ENCODE peak calls at places on chromosome 12, in six cellular contexts. I is psoas muscle; B is fibroblast of lung; E is stomach; G is CD8-positive, alpha-beta memory T cell; Y is PC-3. M is an unnamed sample.
A peak's percentile ranks its signal among the peaks of the same experiment; 100 is the strongest.

GRCh38 chr12:52151859-52152783 is 39.7 kb downstream of the KRT80 start:
- DNase-seq in I (peak; percentile 86), B (peak; percentile 64), E (peak; percentile 79), G (peak; percentile 71), Y (peak; percentile 82), M (peak; percentile 92)

GRCh38 chr12:53974084-53975018 is at the start of gene HOTAIR:
- DNase-seq in I (peak; percentile 83), B (no peak), E (no peak), G (peak; percentile 25), Y (peak; percentile 53), M (no peak)

GRCh38 chr12:121712462-121713256 is at the start of gene TMEM120B:
- DNase-seq in I (peak; percentile 94), B (peak; percentile 71), E (peak; percentile 90), G (peak; percentile 82), Y (peak; percentile 87), M (peak; percentile 96)

GRCh38 chr12:124451016-124451415 is 116.4 kb downstream of the NCOR2 start:
- DNase-seq in I (peak; percentile 40), B (no peak), E (no peak), G (no peak), Y (no peak), M (peak; percentile 71)

GRCh38 chr12:29148065-29148957 is 767 bp upstream of the FAR2 start:
- DNase-seq in I (peak; percentile 55), B (peak; percentile 53), E (no peak), G (no peak), Y (peak; percentile 55), M (no peak)

GRCh38 chr12:58804749-58805148 is 115.6 kb downstream of the LRIG3 start:
- DNase-seq in I (no peak), B (no peak), E (no peak), G (no peak), Y (peak; percentile 40), M (no peak)

GRCh38 chr12:42756841-42757661 is 167.5 kb upstream of the PRICKLE1 start:
- DNase-seq in I (no peak), B (peak; percentile 57), E (no peak), G (no peak), Y (peak; percentile 96), M (no peak)

GRCh38 chr12:94290353-94290752 is 142.0 kb downstream of the PLXNC1 start:
- DNase-seq in I (no peak), B (peak; percentile 19), E (no peak), G (no peak), Y (no peak), M (no peak)

GRCh38 chr12:92302041-92302829 is 156.6 kb upstream of the BTG1 start:
- DNase-seq in I (no peak), B (no peak), E (no peak), G (no peak), Y (peak; percentile 23), M (no peak)

GRCh38 chr12:13250416-13250815 is 53.9 kb downstream of the EMP1 start:
- DNase-seq in I (no peak), B (no peak), E (no peak), G (no peak), Y (peak; percentile 76), M (no peak)

GRCh38 chr12:100789146-100789545 is 5.4 kb upstream of the ANO4 start:
- DNase-seq in I (no peak), B (peak; percentile 17), E (no peak), G (no peak), Y (peak; percentile 8), M (no peak)

GRCh38 chr12:66776974-66777373 is 98.1 kb upstream of the GRIP1 start:
- DNase-seq in I (no peak), B (no peak), E (no peak), G (peak; percentile 22), Y (no peak), M (no peak)

GRCh38 chr12:82725741-82726140 is 39.0 kb downstream of the TMTC2 start:
- DNase-seq in I (no peak), B (no peak), E (no peak), G (no peak), Y (no peak), M (no peak)

GRCh38 chr12:40211185-40211584 is 13.6 kb upstream of the LRRK2 start:
- DNase-seq in I (no peak), B (no peak), E (no peak), G (no peak), Y (no peak), M (no peak)

GRCh38 chr12:130968611-130969010 is 14.9 kb downstream of the ADGRD1 start:
- DNase-seq in I (no peak), B (no peak), E (no peak), G (no peak), Y (no peak), M (no peak)

GRCh38 chr12:109386079-109386473 is 38.4 kb downstream of the MYO1H start:
- DNase-seq in I (no peak), B (no peak), E (no peak), G (no peak), Y (no peak), M (no peak)

DNA sequence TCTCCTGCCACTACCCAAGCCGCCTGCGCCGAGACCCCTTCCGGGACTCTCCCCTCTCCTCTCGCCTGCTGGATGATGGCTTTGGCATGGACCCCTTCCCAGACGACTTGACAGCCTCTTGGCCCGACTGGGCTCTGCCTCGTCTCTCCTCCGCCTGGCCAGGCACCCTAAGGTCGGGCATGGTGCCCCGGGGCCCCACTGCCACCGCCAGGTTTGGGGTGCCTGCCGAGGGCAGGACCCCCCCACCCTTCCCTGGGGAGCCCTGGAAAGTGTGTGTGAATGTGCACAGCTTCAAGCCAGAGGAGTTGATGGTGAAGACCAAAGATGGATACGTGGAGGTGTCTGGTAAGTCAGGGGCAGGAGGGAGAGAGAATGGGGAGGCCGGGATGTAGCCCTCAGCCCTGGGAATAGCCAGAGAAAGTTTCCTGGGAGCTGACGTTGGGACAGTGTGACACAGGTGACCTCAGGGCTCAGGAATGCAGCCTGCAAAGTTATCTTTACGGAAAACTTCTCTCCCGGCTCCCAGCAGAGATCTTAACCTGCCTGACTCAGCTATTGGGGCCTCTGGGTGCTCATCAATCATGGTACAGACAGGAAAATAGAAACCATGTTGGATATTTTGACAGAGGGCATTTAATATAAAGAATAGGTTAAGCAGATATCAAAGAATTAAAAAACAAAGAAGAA is 747 bp downstream of the HSPB8 start:
- DNase-seq in I (no peak), B (peak; percentile 49), E (peak; percentile 58), G (no peak), Y (peak; percentile 75), M (no peak)
- H3K27ac ChIP-seq in I (peak overlapping the region; percentile 96), B (peak overlapping the region; percentile 84), E (peak overlapping the region; percentile 80), G (no peak overlapping the region), Y (peak overlapping the region; percentile 50), M (peak overlapping the region; percentile 88)

GRCh38 chr12:16588812-16589211 is 17.1 kb downstream of the LMO3 start:
- DNase-seq in I (no peak), B (no peak), E (no peak), G (no peak), Y (no peak), M (no peak)

GRCh38 chr12:16585781-16586180 is 20.2 kb downstream of the LMO3 start:
- DNase-seq in I (no peak), B (no peak), E (no peak), G (no peak), Y (no peak), M (no peak)

GRCh38 chr12:16587514-16587913 is 18.4 kb downstream of the LMO3 start:
- DNase-seq in I (no peak), B (no peak), E (no peak), G (no peak), Y (no peak), M (no peak)

GRCh38 chr12:16587110-16587453 is 18.9 kb downstream of the LMO3 start:
- DNase-seq in I (no peak), B (no peak), E (no peak), G (no peak), Y (no peak), M (no peak)

DNA sequence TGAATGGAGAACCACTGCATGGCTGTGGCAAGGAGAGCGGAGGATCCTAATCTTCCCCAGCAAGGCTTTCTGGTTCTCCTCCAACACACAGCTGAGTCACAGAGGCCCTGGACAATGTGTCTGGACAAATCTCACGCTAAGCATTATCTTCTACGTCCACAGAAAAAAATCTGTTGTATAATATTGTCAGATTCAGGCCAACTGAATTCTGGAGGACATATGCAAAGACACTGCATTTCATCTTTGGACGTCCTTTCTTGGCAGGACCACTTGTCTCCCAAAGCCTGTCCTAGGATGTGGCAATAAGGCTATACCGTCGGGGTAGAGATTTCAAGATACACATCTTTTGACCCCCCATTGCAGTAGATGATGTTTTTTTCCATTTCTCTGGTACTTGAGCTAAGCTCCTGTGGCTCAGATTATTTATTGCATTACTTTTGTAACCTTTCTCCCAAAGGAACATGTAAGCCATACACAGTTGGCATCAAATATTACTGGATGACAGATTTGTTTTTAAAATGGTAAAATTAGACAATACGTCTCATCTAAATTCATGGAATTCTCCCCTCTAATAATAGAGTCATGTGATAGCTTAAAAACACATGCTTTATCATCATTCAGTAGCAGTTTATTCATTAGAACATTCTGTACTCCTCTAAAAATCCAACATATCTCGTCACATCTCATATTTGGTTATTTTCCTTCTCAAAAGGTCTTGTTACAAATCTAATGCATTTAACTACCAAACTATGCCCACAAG is 19.4 kb downstream of the LMO3 start:
- DNase-seq in I (no peak), B (peak; percentile 71), E (no peak), G (no peak), Y (no peak), M (no peak)
- H3K27ac ChIP-seq in I (no peak overlapping the region), B (no peak overlapping the region), E (no peak overlapping the region), G (no peak overlapping the region), Y (no peak overlapping the region), M (no peak overlapping the region)

DNA sequence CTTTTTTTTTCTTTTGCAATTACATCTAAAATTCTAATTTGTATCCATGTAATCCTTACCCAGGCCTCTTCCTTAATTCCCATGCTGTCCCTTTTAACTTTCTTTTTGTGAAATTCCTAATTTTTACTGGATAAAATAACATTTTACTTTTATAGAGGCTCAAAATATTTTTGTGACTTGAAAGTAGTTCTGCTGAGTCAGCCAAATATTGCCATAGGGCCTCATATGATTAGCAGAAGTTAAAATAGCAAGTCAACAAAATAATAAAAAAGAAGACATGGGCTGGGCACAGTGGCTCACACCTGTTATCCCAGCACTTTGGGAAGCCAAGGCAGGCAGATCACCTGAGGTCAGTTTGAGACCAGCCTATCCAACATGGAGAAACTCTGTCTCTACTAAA is 2.0 kb downstream of the C3AR1 start:
- DNase-seq in I (no peak), B (no peak), E (no peak), G (no peak), Y (no peak), M (no peak)
- H3K27ac ChIP-seq in I (no peak overlapping the region), B (no peak overlapping the region), E (no peak overlapping the region), G (no peak overlapping the region), Y (no peak overlapping the region), M (no peak overlapping the region)

GRCh38 chr12:62469704-62470103 is 3.1 kb downstream of the MON2 start:
- DNase-seq in I (no peak), B (no peak), E (no peak), G (no peak), Y (no peak), M (no peak)
- H3K27ac ChIP-seq in I (no peak overlapping the region), B (no peak overlapping the region), E (no peak overlapping the region), G (no peak overlapping the region), Y (no peak overlapping the region), M (no peak overlapping the region)

DNA sequence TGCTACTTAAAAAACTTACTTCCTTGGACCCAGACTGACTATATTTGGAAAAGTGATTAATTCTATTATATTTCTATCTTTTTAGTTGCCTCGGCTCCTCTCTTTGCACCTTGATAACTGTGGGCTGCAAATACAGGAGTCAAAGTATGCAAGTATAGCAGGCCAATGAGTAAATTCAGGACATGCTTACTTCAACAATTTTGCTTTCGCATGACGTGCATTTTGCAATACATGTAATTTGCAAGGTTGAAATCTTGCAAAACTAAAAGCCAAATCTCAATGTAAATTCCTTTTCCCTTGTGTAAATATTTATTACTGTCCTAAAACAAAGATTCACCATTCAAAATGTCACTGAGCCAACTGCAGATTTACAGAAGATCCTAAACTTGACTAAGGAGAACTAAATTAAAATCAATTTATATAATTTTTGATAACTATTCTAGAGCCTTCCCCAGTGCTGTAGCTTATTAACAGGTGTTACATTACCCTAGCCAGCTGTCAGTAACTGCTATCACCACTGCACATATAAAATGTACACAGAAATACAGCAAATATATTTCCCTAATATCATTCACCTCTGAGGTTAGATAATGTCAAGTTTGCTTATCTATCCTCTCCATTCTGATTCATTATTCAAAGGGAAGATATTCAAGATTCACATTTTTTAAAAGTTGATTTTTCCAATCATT is 1069.5 kb downstream of the TRHDE start:
- DNase-seq in I (no peak), B (no peak), E (no peak), G (no peak), Y (no peak), M (no peak)
- H3K27ac ChIP-seq in I (no peak overlapping the region), B (no peak overlapping the region), E (no peak overlapping the region), G (no peak overlapping the region), Y (no peak overlapping the region), M (no peak overlapping the region)